ENCODE peak calls at places on chromosomes 1 and 21, in five cellular contexts. S is sigmoid colon, M is ovary, F is IMR-90, N is esophagus squamous epithelium. X is an unnamed sample.

GRCh38 chr1:226656601-226657277 is 82.3 kb downstream of the ITPKB start:
- DNase-seq in S (no peak), M (no peak), F (peak), N (no peak), X (peak)

GRCh38 chr1:118154220-118154619 is 30.8 kb downstream of the SPAG17 start:
- DNase-seq in S (no peak), M (no peak), F (peak), N (no peak), X (no peak)

GRCh38 chr1:35923841-35924240 is 7.1 kb upstream of the AGO3 start:
- DNase-seq in S (no peak), M (no peak), F (no peak), N (no peak), X (no peak)

GRCh38 chr1:68958957-68959356 is 462.1 kb upstream of the DEPDC1 start:
- DNase-seq in S (no peak), M (no peak), F (no peak), N (no peak), X (no peak)

GRCh38 chr1:177517556-177517955 is 346.8 kb downstream of the BRINP2 start:
- DNase-seq in S (no peak), M (no peak), F (peak), N (no peak), X (no peak)

GRCh38 chr1:240582953-240583352 is 29.0 kb downstream of the GREM2 start:
- DNase-seq in S (no peak), M (no peak), F (peak), N (no peak), X (no peak)

GRCh38 chr1:246355421-246356230 is 151.5 kb downstream of the SMYD3 start:
- DNase-seq in S (no peak), M (no peak), F (no peak), N (no peak), X (no peak)

GRCh38 chr1:22709227-22709626 is 1.4 kb upstream of the EPHB2 start:
- DNase-seq in S (no peak), M (no peak), F (no peak), N (no peak), X (no peak)

GRCh38 chr21:36915701-36916075 is 50.8 kb downstream of the HLCS start:
- DNase-seq in S (no peak), M (no peak), F (no peak), N (no peak), X (no peak)

GRCh38 chr1:118147542-118147941 is 37.5 kb downstream of the SPAG17 start:
- DNase-seq in S (no peak), M (no peak), F (peak), N (no peak), X (no peak)

GRCh38 chr1:59641861-59642260 is 172.9 kb upstream of the HOOK1 start:
- DNase-seq in S (no peak), M (no peak), F (no peak), N (no peak), X (no peak)

GRCh38 chr1:95888877-95889799 is 655.1 kb downstream of the RWDD3 start:
- DNase-seq in S (no peak), M (no peak), F (no peak), N (no peak), X (no peak)

GRCh38 chr1:180157576-180158057 is 2.9 kb downstream of the QSOX1 start:
- DNase-seq in S (no peak), M (no peak), F (no peak), N (no peak), X (no peak)

GRCh38 chr1:226571901-226572300 is 23.3 kb downstream of the STUM start:
- DNase-seq in S (peak), M (no peak), F (no peak), N (no peak), X (no peak)

GRCh38 chr1:44077421-44077820 is 41.2 kb upstream of the KLF17 start:
- DNase-seq in S (no peak), M (no peak), F (peak), N (no peak), X (no peak)

GRCh38 chr1:149942207-149942606 is 5.5 kb upstream of the MTMR11 start:
- DNase-seq in S (no peak), M (no peak), F (peak), N (no peak), X (no peak)

GRCh38 chr1:222171005-222171404 is 376.9 kb downstream of the HHIPL2 start:
- DNase-seq in S (no peak), M (no peak), F (peak), N (no peak), X (no peak)

GRCh38 chr1:157199421-157199755 is 61.2 kb upstream of the ETV3 start:
- DNase-seq in S (peak), M (no peak), F (peak), N (no peak), X (no peak)

GRCh38 chr1:159798893-159799292 is 3.3 kb upstream of the FCRL6 start:
- DNase-seq in S (peak), M (peak), F (peak), N (no peak), X (peak)
- TF ChIP-seq POLR2A in S (no peak), M (peak), F (no peak), N (no peak), X (no peak)

GRCh38 chr1:9166289-9167235 is 37.7 kb upstream of the GPR157 start:
- DNase-seq in S (no peak), M (no peak), F (peak), N (no peak), X (no peak)
- H3K4me3 ChIP-seq in S (no peak), M (no peak), F (no peak), N (no peak), X (no peak)

GRCh38 chr1:27528701-27529637 is 39.0 kb upstream of the WASF2 start:
- DNase-seq in S (peak), M (peak), F (peak), N (no peak), X (no peak)
- TF ChIP-seq POLR2A in S (no peak), M (peak), F (no peak), N (peak), X (no peak)

GRCh38 chr1:26409191-26409751 is 1.3 kb upstream of the LIN28A start:
- DNase-seq in S (no peak), M (no peak), F (no peak), N (no peak), X (no peak)
- H3K4me3 ChIP-seq in S (no peak), M (no peak), F (no peak), N (no peak), X (no peak)

X was measured in lower leg skin.